ENCODE peak calls at places on chromosomes 5 and 9, in seven cellular contexts. X, G, Y, P, B, F and O are unnamed samples.

GRCh38 chr9:103364753-103365152 is 369.6 kb downstream of the CYLC2 start:
- DNase-seq in X (no peak), G (no peak), Y (no peak), P (no peak), B (no peak), F (peak; percentile 45), O (peak; percentile 48)

GRCh38 chr5:65022932-65023331 is 254.2 kb downstream of the CWC27 start:
- DNase-seq in X (no peak), G (no peak), Y (no peak), P (no peak), B (no peak), F (no peak), O (no peak)

GRCh38 chr5:173673295-173674170 is 57.1 kb upstream of the BOD1 start:
- DNase-seq in X (no peak), G (no peak), Y (no peak), P (no peak), B (no peak), F (no peak), O (no peak)

GRCh38 chr5:56615750-56616149 is 199.6 kb upstream of the MAP3K1 start:
- DNase-seq in X (no peak), G (no peak), Y (no peak), P (peak; percentile 54), B (no peak), F (no peak), O (peak; percentile 43)

GRCh38 chr5:135073771-135074345 is 39.8 kb upstream of the PITX1 start:
- DNase-seq in X (no peak), G (no peak), Y (no peak), P (peak; percentile 56), B (no peak), F (no peak), O (peak; percentile 37)

GRCh38 chr5:80711938-80712337 is 57.2 kb upstream of the DHFR start:
- DNase-seq in X (no peak), G (no peak), Y (no peak), P (peak; percentile 54), B (peak; percentile 68), F (peak; percentile 34), O (peak; percentile 20)

GRCh38 chr9:746661-747434 is 94.6 kb upstream of the DMRT1 start:
- DNase-seq in X (no peak), G (no peak), Y (no peak), P (no peak), B (no peak), F (no peak), O (no peak)

GRCh38 chr5:112707187-112708179 is 30.2 kb upstream of the APC start:
- DNase-seq in X (peak; percentile 99), G (peak; percentile 96), Y (peak; percentile 98), P (peak; percentile 99), B (peak; percentile 100), F (peak; percentile 97), O (peak; percentile 99)